ENCODE peak calls at places on chromosomes 12 and 14, in seven cellular contexts. G, Z, E, X, D, W and U are unnamed samples.

GRCh38 chr12:80551897-80552296 is 107.9 kb downstream of the PTPRQ start:
- DNase-seq in G (no peak), Z (peak), E (peak), X (peak), D (peak), W (no peak), U (peak)

GRCh38 chr14:94021001-94021400 is 5.1 kb upstream of the OTUB2 start:
- DNase-seq in G (no peak), Z (peak), E (peak), X (no peak), D (no peak), W (no peak), U (peak)

GRCh38 chr14:72961579-72962335 is 35.5 kb downstream of the DCAF4 start:
- DNase-seq in G (no peak), Z (peak), E (peak), X (no peak), D (peak), W (no peak), U (no peak)

GRCh38 chr14:79325071-79325470 is 886.2 kb downstream of the DIO2 start:
- DNase-seq in G (no peak), Z (peak), E (no peak), X (no peak), D (no peak), W (no peak), U (no peak)

GRCh38 chr12:52715416-52715815 is 12.1 kb upstream of the KRT77 start:
- DNase-seq in G (peak), Z (no peak), E (no peak), X (no peak), D (no peak), W (no peak), U (no peak)

GRCh38 chr12:129750426-129750825 is 153.4 kb downstream of the TMEM132D start:
- DNase-seq in G (no peak), Z (peak), E (no peak), X (no peak), D (no peak), W (no peak), U (no peak)

GRCh38 chr14:55332654-55333570 is 61.7 kb downstream of the FBXO34 start:
- DNase-seq in G (no peak), Z (peak), E (no peak), X (no peak), D (no peak), W (peak), U (no peak)

GRCh38 chr12:77179515-77179914 is 114.1 kb upstream of the E2F7 start:
- DNase-seq in G (no peak), Z (no peak), E (no peak), X (no peak), D (no peak), W (no peak), U (no peak)

GRCh38 chr12:105960319-105961076 is 178.3 kb downstream of the NUAK1 start:
- DNase-seq in G (no peak), Z (peak), E (no peak), X (no peak), D (no peak), W (no peak), U (peak)

GRCh38 chr14:28242895-28243294 is 523.7 kb upstream of the FOXG1 start:
- DNase-seq in G (no peak), Z (no peak), E (no peak), X (no peak), D (no peak), W (no peak), U (no peak)

GRCh38 chr12:118418385-118419057 is 42.2 kb downstream of the SUDS3 start:
- DNase-seq in G (no peak), Z (no peak), E (peak), X (no peak), D (no peak), W (no peak), U (peak)

GRCh38 chr12:67498981-67499380 is 149.6 kb upstream of the DYRK2 start:
- DNase-seq in G (no peak), Z (no peak), E (no peak), X (no peak), D (no peak), W (no peak), U (no peak)

GRCh38 chr12:46214668-46215429 is 54.0 kb downstream of the SLC38A1 start:
- DNase-seq in G (no peak), Z (no peak), E (no peak), X (no peak), D (no peak), W (peak), U (no peak)

GRCh38 chr12:12735301-12735700 is 18.1 kb downstream of the CDKN1B start:
- DNase-seq in G (no peak), Z (peak), E (peak), X (no peak), D (no peak), W (no peak), U (no peak)

GRCh38 chr12:92539966-92540791 is 162.6 kb upstream of the PLEKHG7 start:
- DNase-seq in G (peak), Z (no peak), E (no peak), X (no peak), D (no peak), W (peak), U (no peak)

GRCh38 chr12:45244561-45245348 is 28.9 kb downstream of the ANO6 start:
- DNase-seq in G (no peak), Z (peak), E (peak), X (no peak), D (no peak), W (peak), U (no peak)

GRCh38 chr12:78797201-78797931 is 67.2 kb upstream of the SYT1 start:
- DNase-seq in G (no peak), Z (peak), E (peak), X (no peak), D (no peak), W (no peak), U (no peak)

GRCh38 chr12:14416658-14417057 is 51.2 kb downstream of the ATF7IP start:
- DNase-seq in G (peak), Z (peak), E (peak), X (no peak), D (no peak), W (peak), U (no peak)

GRCh38 chr14:23523229-23524016 is 28.1 kb downstream of the ZFHX2 start:
- DNase-seq in G (no peak), Z (peak), E (no peak), X (no peak), D (no peak), W (no peak), U (no peak)

GRCh38 chr14:93954900-93955891 is 21.2 kb downstream of the ASB2 start:
- DNase-seq in G (no peak), Z (no peak), E (no peak), X (no peak), D (no peak), W (peak), U (no peak)

GRCh38 chr14:55416866-55417265 is 5.2 kb upstream of the ATG14 start:
- DNase-seq in G (peak), Z (peak), E (peak), X (no peak), D (no peak), W (peak), U (no peak)

GRCh38 chr14:84250863-84251262 is 1279.1 kb upstream of the FLRT2 start:
- DNase-seq in G (no peak), Z (no peak), E (no peak), X (no peak), D (no peak), W (no peak), U (no peak)

GRCh38 chr12:52634266-52635056 is 16.1 kb upstream of the KRT73 start:
- DNase-seq in G (no peak), Z (no peak), E (no peak), X (no peak), D (no peak), W (no peak), U (no peak)

GRCh38 chr12:108828774-108829173 is 28.6 kb downstream of the SSH1 start:
- DNase-seq in G (no peak), Z (peak), E (peak), X (no peak), D (no peak), W (no peak), U (no peak)

GRCh38 chr12:120181991-120182631 is 12.4 kb downstream of the GCN1 start:
- DNase-seq in G (no peak), Z (peak), E (peak), X (no peak), D (no peak), W (no peak), U (peak)

GRCh38 chr12:3458041-3458440 is 33.0 kb upstream of the PRMT8 start:
- DNase-seq in G (no peak), Z (no peak), E (peak), X (no peak), D (peak), W (no peak), U (no peak)

GRCh38 chr12:113802966-113803828 is 162.9 kb downstream of the RBM19 start:
- DNase-seq in G (no peak), Z (no peak), E (no peak), X (no peak), D (no peak), W (no peak), U (no peak)

GRCh38 chr12:111758120-111758561 is 8.6 kb upstream of the ALDH2 start:
- DNase-seq in G (peak), Z (no peak), E (no peak), X (no peak), D (no peak), W (no peak), U (no peak)

GRCh38 chr12:96770239-96770780 is 136.7 kb upstream of the NEDD1 start:
- DNase-seq in G (no peak), Z (no peak), E (no peak), X (no peak), D (no peak), W (no peak), U (no peak)

GRCh38 chr12:122948605-122949004 is 17.7 kb downstream of the ABCB9 start:
- DNase-seq in G (no peak), Z (no peak), E (no peak), X (no peak), D (no peak), W (no peak), U (no peak)

GRCh38 chr14:50943943-50944646 is at the start of gene PYGL:
- DNase-seq in G (peak), Z (peak), E (peak), X (peak), D (peak), W (peak), U (no peak)

GRCh38 chr14:53885241-53885640 is 71.4 kb downstream of the BMP4 start:
- DNase-seq in G (no peak), Z (no peak), E (no peak), X (no peak), D (no peak), W (no peak), U (no peak)
- H3K4me3 ChIP-seq in G (no peak), Z (no peak), E (no peak), X (no peak), D (no peak), W (no peak), U (no peak)

DNA sequence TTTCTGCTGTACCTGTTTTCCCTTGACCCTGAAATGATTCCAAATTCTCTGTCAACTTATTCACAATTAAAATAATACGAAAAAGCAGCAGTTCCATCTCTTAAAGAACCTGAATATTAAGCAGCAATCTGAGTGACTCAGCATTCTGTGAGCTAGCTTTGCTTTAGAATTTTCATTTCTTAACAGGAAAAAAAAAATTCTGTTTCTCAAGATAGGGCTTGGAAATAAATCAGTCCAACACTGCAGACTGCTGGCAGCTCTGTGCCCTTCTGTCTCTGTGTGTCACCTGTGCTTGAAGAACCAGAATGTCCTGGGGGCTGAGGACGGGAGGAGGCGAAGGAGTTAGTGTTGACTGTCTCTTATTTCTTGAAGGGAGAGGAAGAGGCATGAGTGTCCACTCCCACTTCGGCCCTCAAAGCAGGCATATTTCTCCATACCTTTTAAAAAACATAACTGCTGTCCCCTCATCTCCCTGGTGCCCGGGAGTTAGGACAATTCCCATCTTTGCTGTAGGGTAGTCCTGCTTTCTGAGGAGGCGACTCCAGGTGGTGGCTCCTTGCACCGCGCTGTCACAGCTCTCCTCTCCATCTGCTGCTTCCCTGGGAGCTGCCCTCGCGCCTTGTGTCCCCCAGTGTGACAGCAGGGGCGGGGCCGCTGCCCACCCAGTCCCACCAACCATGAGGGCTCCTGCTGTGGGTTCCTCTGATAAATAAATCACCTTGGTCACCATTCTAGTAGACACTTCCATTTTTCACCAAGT is 203.1 kb downstream of the CALM1 start:
- DNase-seq in G (no peak), Z (peak), E (peak), X (no peak), D (no peak), W (no peak), U (no peak)
- TF ChIP-seq CTCF in G (no peak), Z (peak), E (no peak), X (no peak), D (no peak), W (no peak), U (peak)

GRCh38 chr14:69880051-69880487 is 853 bp downstream of the SMOC1 start:
- DNase-seq in G (peak), Z (peak), E (peak), X (no peak), D (no peak), W (no peak), U (no peak)

GRCh38 chr14:69882915-69883314 is 3.7 kb downstream of the SMOC1 start:
- DNase-seq in G (no peak), Z (no peak), E (no peak), X (no peak), D (no peak), W (no peak), U (no peak)

GRCh38 chr14:69879175-69880047 is at the start of gene SMOC1:
- DNase-seq in G (peak), Z (peak), E (peak), X (no peak), D (no peak), W (peak), U (no peak)

GRCh38 chr14:69882086-69882864 is 3.1 kb downstream of the SMOC1 start:
- DNase-seq in G (peak), Z (no peak), E (no peak), X (no peak), D (no peak), W (no peak), U (no peak)

GRCh38 chr14:69880851-69881250 is 1.6 kb downstream of the SMOC1 start:
- DNase-seq in G (peak), Z (no peak), E (no peak), X (no peak), D (no peak), W (no peak), U (no peak)
- H3K4me3 ChIP-seq in G (peak), Z (peak), E (peak), X (no peak), D (no peak), W (no peak), U (no peak)

GRCh38 chr14:74459981-74460380 is 33.1 kb downstream of the NPC2 start:
- DNase-seq in G (no peak), Z (no peak), E (no peak), X (no peak), D (no peak), W (no peak), U (no peak)

GRCh38 chr14:74456684-74457083 is 30.7 kb upstream of the SYNDIG1L start:
- DNase-seq in G (no peak), Z (no peak), E (no peak), X (no peak), D (peak), W (no peak), U (no peak)

GRCh38 chr14:74457511-74457910 is 31.5 kb upstream of the SYNDIG1L start:
- DNase-seq in G (peak), Z (no peak), E (no peak), X (no peak), D (no peak), W (no peak), U (no peak)

GRCh38 chr14:74462993-74463392 is 30.1 kb downstream of the NPC2 start:
- DNase-seq in G (no peak), Z (no peak), E (no peak), X (no peak), D (no peak), W (no peak), U (no peak)

DNA sequence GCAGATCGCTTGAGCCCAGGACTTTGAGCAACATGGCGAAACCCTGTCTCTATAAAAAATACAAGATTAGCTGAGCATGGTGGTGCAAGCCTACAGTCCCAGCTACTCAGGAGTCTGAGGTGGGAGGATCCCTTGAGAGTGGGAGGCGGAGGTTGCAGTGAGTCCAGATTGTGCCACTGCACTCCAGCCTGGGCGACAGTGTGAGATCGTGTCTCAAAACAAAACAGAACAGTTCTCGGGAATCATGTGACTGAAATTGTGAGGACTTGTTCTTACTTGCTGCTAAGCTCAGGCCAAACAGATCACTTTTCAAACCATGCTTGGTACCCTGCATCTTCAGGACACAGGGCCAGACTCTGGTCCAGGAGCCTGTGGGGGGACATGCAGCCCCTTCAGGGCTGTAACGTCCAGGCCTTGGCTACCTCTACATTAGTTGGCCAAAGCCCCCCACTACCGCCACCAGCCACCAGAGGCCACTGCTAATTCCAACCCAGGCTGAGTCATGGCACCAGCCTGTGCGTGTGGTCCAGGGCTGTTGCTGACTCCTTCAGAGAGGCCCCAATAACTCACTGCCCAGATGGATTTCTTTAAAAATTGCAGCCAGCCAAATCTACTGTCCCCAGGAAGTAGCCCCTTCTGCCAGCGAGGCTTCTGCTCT is 33.4 kb upstream of the SYNDIG1L start:
- DNase-seq in G (peak), Z (peak), E (peak), X (no peak), D (no peak), W (peak), U (no peak)
- TF ChIP-seq CTCF in G (peak), Z (peak), E (peak), X (no peak), D (peak), W (peak), U (peak)

GRCh38 chr14:22489957-22490950 is 98.8 kb downstream of the DAD1 start:
- DNase-seq in G (no peak), Z (no peak), E (no peak), X (no peak), D (no peak), W (peak), U (no peak)

GRCh38 chr14:22493753-22494152 is 95.3 kb downstream of the DAD1 start:
- DNase-seq in G (no peak), Z (no peak), E (no peak), X (no peak), D (no peak), W (no peak), U (no peak)

GRCh38 chr14:22493143-22493542 is 95.9 kb downstream of the DAD1 start:
- DNase-seq in G (no peak), Z (no peak), E (no peak), X (no peak), D (no peak), W (no peak), U (no peak)

GRCh38 chr14:22492601-22493000 is 96.4 kb downstream of the DAD1 start:
- DNase-seq in G (no peak), Z (no peak), E (no peak), X (no peak), D (no peak), W (peak), U (no peak)

GRCh38 chr14:22491683-22492483 is 97.1 kb downstream of the DAD1 start:
- DNase-seq in G (no peak), Z (no peak), E (no peak), X (no peak), D (no peak), W (peak), U (no peak)
- H3K4me3 ChIP-seq in G (no peak), Z (no peak), E (no peak), X (no peak), D (no peak), W (peak), U (no peak)

GRCh38 chr14:96058606-96059200 is 19.5 kb downstream of the C14orf132 start:
- DNase-seq in G (no peak), Z (no peak), E (no peak), X (no peak), D (no peak), W (no peak), U (no peak)

GRCh38 chr14:96057738-96058137 is 18.6 kb downstream of the C14orf132 start:
- DNase-seq in G (no peak), Z (no peak), E (no peak), X (no peak), D (no peak), W (no peak), U (no peak)

GRCh38 chr14:96055753-96056508 is 16.8 kb downstream of the C14orf132 start:
- DNase-seq in G (no peak), Z (no peak), E (no peak), X (no peak), D (no peak), W (no peak), U (no peak)

GRCh38 chr14:96055065-96055752 is 16.0 kb downstream of the C14orf132 start:
- DNase-seq in G (no peak), Z (peak), E (peak), X (no peak), D (no peak), W (no peak), U (no peak)

DNA sequence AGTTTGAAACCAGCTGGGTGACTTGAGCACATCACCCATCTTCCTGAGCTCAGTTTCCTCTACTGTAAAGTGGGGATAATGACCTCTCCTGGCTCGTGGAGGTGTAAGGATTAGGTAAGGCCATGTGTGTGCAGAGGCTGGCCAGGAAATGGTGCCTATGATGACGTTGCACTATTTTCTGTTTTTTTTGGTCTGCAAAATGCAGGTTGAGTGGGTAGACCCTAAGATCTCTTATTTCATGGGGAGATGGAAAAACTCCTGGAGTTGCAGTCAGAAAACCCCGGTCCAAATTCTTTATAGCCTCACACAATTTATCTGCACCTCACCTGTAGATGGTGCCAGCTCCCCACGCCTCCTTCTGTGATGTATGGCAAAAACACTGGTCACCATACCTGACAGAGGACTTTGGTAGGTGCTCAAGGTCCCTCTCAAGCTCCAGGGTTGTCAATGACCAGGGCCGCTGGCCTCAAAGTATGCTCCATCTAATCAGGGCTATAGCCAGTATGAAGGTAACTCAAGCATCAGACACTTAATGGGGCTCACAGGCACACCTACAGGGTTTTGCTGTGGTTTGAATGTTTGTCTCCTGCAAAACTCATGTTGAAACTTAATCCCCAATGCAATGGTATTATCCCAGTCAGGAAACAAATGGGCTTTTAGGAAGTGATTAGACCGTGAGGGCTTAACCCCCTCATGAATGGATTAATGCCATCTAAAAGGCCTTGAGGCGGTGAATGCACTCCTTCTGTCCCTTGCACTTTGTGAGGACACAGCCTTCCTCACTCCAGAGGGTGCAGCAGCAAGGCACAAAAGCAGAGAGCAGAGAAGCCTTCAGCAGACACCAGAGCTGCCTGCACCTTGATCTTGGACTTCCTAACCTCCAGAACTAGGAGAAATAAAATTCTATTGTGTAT is 17.6 kb downstream of the C14orf132 start:
- DNase-seq in G (peak), Z (no peak), E (no peak), X (no peak), D (no peak), W (no peak), U (no peak)
- TF ChIP-seq CTCF in G (no peak), Z (peak), E (no peak), X (no peak), D (peak), W (peak), U (peak)

GRCh38 chr14:64998455-64998931 is 11.8 kb downstream of the FNTB start:
- DNase-seq in G (no peak), Z (peak), E (peak), X (no peak), D (no peak), W (peak), U (no peak)
- H3K4me3 ChIP-seq in G (no peak), Z (no peak), E (no peak), X (no peak), D (no peak), W (no peak), U (no peak)